ENCODE peak calls at places on chromosomes 7 and 10, in six cellular contexts. A is NCI-H748 treated with DMSO at 0.1 percent for 48 hours, V is GM03348, L is mesendoderm, F is Panc1, O is NCI-H1417. Z is an unnamed sample.

GRCh38 chr10:80407836-80408197 is 534 bp upstream of the PRXL2A start:
- DNase-seq in F (peak; percentile 17), V (no peak), L (peak; percentile 47), O (peak; percentile 85), A (peak; percentile 8), Z (peak; percentile 37)

GRCh38 chr10:21926949-21927348 is 76.6 kb downstream of the DNAJC1 start:
- DNase-seq in V (peak; percentile 73), F (no peak), O (no peak), L (peak; percentile 67), A (no peak), Z (no peak)

GRCh38 chr7:135859548-135859947 is 110.9 kb upstream of the FAM180A start:
- DNase-seq in A (no peak), O (no peak), L (no peak), V (no peak), F (no peak), Z (no peak)

GRCh38 chr10:128491686-128492085 is 365.5 kb upstream of the MKI67 start:
- DNase-seq in O (no peak), F (no peak), L (no peak), V (no peak), A (no peak), Z (no peak)

GRCh38 chr10:90857635-90858488 is at the start of gene HTR7:
- DNase-seq in F (no peak), L (peak; percentile 75), A (no peak), V (peak; percentile 89), O (peak; percentile 61), Z (no peak)

GRCh38 chr7:88153378-88153777 is 66.5 kb downstream of the SRI start:
- DNase-seq in F (no peak), V (no peak), O (no peak), L (peak; percentile 22), A (no peak), Z (no peak)

GRCh38 chr7:110835889-110836288 is 255.0 kb upstream of the LRRN3 start:
- DNase-seq in O (peak; percentile 62), A (no peak), V (no peak), L (no peak), F (no peak), Z (no peak)

GRCh38 chr10:65818990-65819389 is 1106.8 kb upstream of the LRRTM3 start:
- DNase-seq in A (no peak), V (no peak), O (peak; percentile 1), L (no peak), F (no peak), Z (no peak)

GRCh38 chr7:39633563-39634550 is 10.5 kb downstream of the RALA start:
- DNase-seq in A (no peak), O (no peak), L (no peak), F (no peak), V (no peak), Z (no peak)

GRCh38 chr10:124896751-124897150 is 45.2 kb upstream of the ZRANB1 start:
- DNase-seq in L (no peak), A (no peak), V (no peak), O (no peak), F (no peak), Z (no peak)

GRCh38 chr10:70378122-70378521 is 4.3 kb downstream of the LRRC20 start:
- DNase-seq in A (no peak), F (peak; percentile 88), O (peak; percentile 10), V (peak; percentile 85), L (peak; percentile 46), Z (peak; percentile 88)